ENCODE peak calls at places on chromosome 4, in six cellular contexts. One of them, this sample, is unnamed. For H3K4me1, the result is how much of the 10 kb centered on the place peaks cover.

GRCh38 chr4:53558981-53559620 is 32.2 kb downstream of the LNX1 start:
- DNase-seq in testis: no peak
- DNase-seq in stomach: no peak
- DNase-seq in A549: no peak
- DNase-seq in cardiac muscle cell: no peak
- DNase-seq in PC-3: peak
- DNase-seq in this sample: no peak

GRCh38 chr4:8830056-8830455 is 41.6 kb downstream of the HMX1 start:
- DNase-seq in testis: peak
- DNase-seq in stomach: peak
- DNase-seq in A549: no peak
- DNase-seq in cardiac muscle cell: no peak
- DNase-seq in PC-3: no peak
- DNase-seq in this sample: no peak

GRCh38 chr4:73257242-73257994 is 1.2 kb downstream of the ANKRD17 start:
- DNase-seq in testis: peak
- DNase-seq in stomach: peak
- DNase-seq in A549: peak
- DNase-seq in cardiac muscle cell: peak
- DNase-seq in PC-3: peak
- DNase-seq in this sample: peak

GRCh38 chr4:183618681-183619080 is 40.3 kb downstream of the RWDD4 start:
- DNase-seq in testis: peak
- DNase-seq in stomach: no peak
- DNase-seq in A549: no peak
- DNase-seq in cardiac muscle cell: no peak
- DNase-seq in PC-3: no peak
- DNase-seq in this sample: no peak

GRCh38 chr4:11743236-11743635 is 314.5 kb upstream of the HS3ST1 start:
- DNase-seq in testis: no peak
- DNase-seq in stomach: no peak
- DNase-seq in A549: no peak
- DNase-seq in cardiac muscle cell: no peak
- DNase-seq in PC-3: no peak
- DNase-seq in this sample: no peak

GRCh38 chr4:14368391-14368790 is 633.9 kb upstream of the CPEB2 start:
- DNase-seq in testis: no peak
- DNase-seq in stomach: no peak
- DNase-seq in A549: no peak
- DNase-seq in cardiac muscle cell: no peak
- DNase-seq in PC-3: no peak
- DNase-seq in this sample: no peak

GRCh38 chr4:138445098-138445497 is 202.9 kb upstream of the SLC7A11 start:
- DNase-seq in testis: no peak
- DNase-seq in stomach: no peak
- DNase-seq in A549: no peak
- DNase-seq in cardiac muscle cell: no peak
- DNase-seq in PC-3: no peak
- DNase-seq in this sample: no peak

GRCh38 chr4:168667397-168667796 is 170.5 kb downstream of the PALLD start:
- DNase-seq in testis: no peak
- DNase-seq in stomach: no peak
- DNase-seq in A549: no peak
- DNase-seq in cardiac muscle cell: no peak
- DNase-seq in PC-3: no peak
- DNase-seq in this sample: no peak

GRCh38 chr4:30553721-30554120 is 166.4 kb upstream of the PCDH7 start:
- DNase-seq in testis: no peak
- DNase-seq in stomach: no peak
- DNase-seq in A549: no peak
- DNase-seq in cardiac muscle cell: peak
- DNase-seq in PC-3: no peak
- DNase-seq in this sample: no peak

GRCh38 chr4:10571896-10572295 is 112.7 kb downstream of the CLNK start:
- DNase-seq in testis: no peak
- DNase-seq in stomach: no peak
- DNase-seq in A549: no peak
- DNase-seq in cardiac muscle cell: no peak
- DNase-seq in PC-3: no peak
- DNase-seq in this sample: no peak

GRCh38 chr4:16253127-16253960 is 27.1 kb upstream of the TAPT1 start:
- DNase-seq in testis: no peak
- DNase-seq in stomach: no peak
- DNase-seq in A549: peak
- DNase-seq in cardiac muscle cell: peak
- DNase-seq in PC-3: peak
- DNase-seq in this sample: no peak

GRCh38 chr4:74632634-74633033 is 161.7 kb downstream of the BTC start:
- DNase-seq in testis: peak
- DNase-seq in stomach: peak
- DNase-seq in A549: no peak
- DNase-seq in cardiac muscle cell: peak
- DNase-seq in PC-3: peak
- DNase-seq in this sample: peak

GRCh38 chr4:185256444-185256843 is 47.0 kb downstream of the SNX25 start:
- DNase-seq in testis: no peak
- DNase-seq in stomach: no peak
- DNase-seq in A549: no peak
- DNase-seq in cardiac muscle cell: peak
- DNase-seq in PC-3: peak
- DNase-seq in this sample: no peak

GRCh38 chr4:154616731-154617130 is 4.3 kb upstream of the FGG start:
- DNase-seq in testis: no peak
- DNase-seq in stomach: no peak
- DNase-seq in A549: no peak
- DNase-seq in cardiac muscle cell: no peak
- DNase-seq in PC-3: no peak
- DNase-seq in this sample: no peak

GRCh38 chr4:80535551-80535950 is 200.0 kb downstream of the CFAP299 start:
- DNase-seq in testis: no peak
- DNase-seq in stomach: no peak
- DNase-seq in A549: no peak
- DNase-seq in cardiac muscle cell: no peak
- DNase-seq in PC-3: peak
- DNase-seq in this sample: no peak

GRCh38 chr4:105140684-105141490 is 5.8 kb upstream of the TET2 start:
- DNase-seq in testis: peak
- DNase-seq in stomach: no peak
- DNase-seq in A549: peak
- DNase-seq in cardiac muscle cell: peak
- DNase-seq in PC-3: peak
- DNase-seq in this sample: peak

GRCh38 chr4:164997324-164997723 is 19.9 kb upstream of the TRIM61 start:
- DNase-seq in testis: no peak
- DNase-seq in stomach: no peak
- DNase-seq in A549: no peak
- DNase-seq in cardiac muscle cell: no peak
- DNase-seq in PC-3: peak
- DNase-seq in this sample: peak

GRCh38 chr4:69832326-69833030 is 27.5 kb downstream of the SULT1E1 start:
- DNase-seq in testis: no peak
- DNase-seq in stomach: peak
- DNase-seq in A549: no peak
- DNase-seq in cardiac muscle cell: no peak
- DNase-seq in PC-3: no peak
- DNase-seq in this sample: peak

GRCh38 chr4:2333916-2334644 is 72.2 kb upstream of the MXD4 start:
- DNase-seq in testis: no peak
- DNase-seq in stomach: no peak
- DNase-seq in A549: no peak
- DNase-seq in cardiac muscle cell: no peak
- DNase-seq in PC-3: no peak
- DNase-seq in this sample: peak

GRCh38 chr4:157992038-157992706 is 180.7 kb downstream of the GASK1B start:
- DNase-seq in testis: peak
- DNase-seq in stomach: no peak
- DNase-seq in A549: peak
- DNase-seq in cardiac muscle cell: peak
- DNase-seq in PC-3: peak
- DNase-seq in this sample: peak

GRCh38 chr4:31139767-31140166 is 419.6 kb downstream of the PCDH7 start:
- DNase-seq in testis: no peak
- DNase-seq in stomach: no peak
- DNase-seq in A549: no peak
- DNase-seq in cardiac muscle cell: no peak
- DNase-seq in PC-3: no peak
- DNase-seq in this sample: no peak

GRCh38 chr4:31370866-31371465 is 650.8 kb downstream of the PCDH7 start:
- DNase-seq in testis: peak
- DNase-seq in stomach: no peak
- DNase-seq in A549: peak
- DNase-seq in cardiac muscle cell: peak
- DNase-seq in PC-3: peak
- DNase-seq in this sample: no peak

GRCh38 chr4:48194986-48195773 is 61.1 kb upstream of the TXK start:
- DNase-seq in testis: no peak
- DNase-seq in stomach: no peak
- DNase-seq in A549: no peak
- DNase-seq in cardiac muscle cell: no peak
- DNase-seq in PC-3: no peak
- DNase-seq in this sample: no peak

GRCh38 chr4:8117278-8117682 is 41.3 kb downstream of the ABLIM2 start:
- DNase-seq in testis: peak
- DNase-seq in stomach: peak
- DNase-seq in A549: peak
- DNase-seq in cardiac muscle cell: peak
- DNase-seq in PC-3: peak
- DNase-seq in this sample: peak

GRCh38 chr4:120693817-120694216 is 228.7 kb downstream of the PRDM5 start:
- DNase-seq in testis: no peak
- DNase-seq in stomach: no peak
- DNase-seq in A549: no peak
- DNase-seq in cardiac muscle cell: no peak
- DNase-seq in PC-3: no peak
- DNase-seq in this sample: no peak

GRCh38 chr4:6469144-6469543 is 3.3 kb downstream of the PPP2R2C start:
- DNase-seq in testis: peak
- DNase-seq in stomach: no peak
- DNase-seq in A549: no peak
- DNase-seq in cardiac muscle cell: no peak
- DNase-seq in PC-3: no peak
- DNase-seq in this sample: no peak

GRCh38 chr4:57404463-57404862 is 294.3 kb upstream of the IGFBP7 start:
- DNase-seq in testis: no peak
- DNase-seq in stomach: no peak
- DNase-seq in A549: no peak
- DNase-seq in cardiac muscle cell: no peak
- DNase-seq in PC-3: no peak
- DNase-seq in this sample: no peak

GRCh38 chr4:8334786-8335460 is 65.4 kb downstream of the HTRA3 start:
- DNase-seq in testis: no peak
- DNase-seq in stomach: peak
- DNase-seq in A549: no peak
- DNase-seq in cardiac muscle cell: no peak
- DNase-seq in PC-3: no peak
- DNase-seq in this sample: no peak

GRCh38 chr4:85784348-85784747 is 309.4 kb downstream of the ARHGAP24 start:
- DNase-seq in testis: no peak
- DNase-seq in stomach: no peak
- DNase-seq in A549: no peak
- DNase-seq in cardiac muscle cell: peak
- DNase-seq in PC-3: no peak
- DNase-seq in this sample: no peak

GRCh38 chr4:85783483-85783882 is 308.5 kb downstream of the ARHGAP24 start:
- DNase-seq in testis: no peak
- DNase-seq in stomach: no peak
- DNase-seq in A549: no peak
- DNase-seq in cardiac muscle cell: peak
- DNase-seq in PC-3: peak
- DNase-seq in this sample: no peak

GRCh38 chr4:85787133-85787532 is 312.2 kb downstream of the ARHGAP24 start:
- DNase-seq in testis: no peak
- DNase-seq in stomach: no peak
- DNase-seq in A549: no peak
- DNase-seq in cardiac muscle cell: peak
- DNase-seq in PC-3: peak
- DNase-seq in this sample: no peak

GRCh38 chr4:85783900-85784299 is 308.9 kb downstream of the ARHGAP24 start:
- DNase-seq in testis: no peak
- DNase-seq in stomach: no peak
- DNase-seq in A549: no peak
- DNase-seq in cardiac muscle cell: no peak
- DNase-seq in PC-3: no peak
- DNase-seq in this sample: no peak

DNA sequence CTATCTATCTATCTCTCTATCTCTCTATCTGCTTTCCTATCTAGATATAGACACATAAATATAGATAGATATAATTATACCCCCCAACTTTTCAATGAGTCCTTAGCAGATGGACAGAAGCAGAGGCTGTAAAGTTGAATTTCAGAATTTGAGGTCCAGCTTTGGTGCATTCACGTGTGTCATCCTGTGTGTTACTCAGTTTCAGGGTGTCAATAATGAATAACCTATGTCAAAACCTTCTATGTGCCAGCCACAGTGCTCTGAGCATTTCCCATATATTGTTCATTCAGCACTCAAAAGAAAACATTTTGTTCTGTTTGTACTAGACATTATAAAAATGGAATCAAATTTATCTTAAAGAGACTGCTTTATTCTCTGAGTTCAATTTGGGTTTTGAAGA is 310.0 kb downstream of the ARHGAP24 start:
- DNase-seq in testis: no peak
- DNase-seq in stomach: no peak
- DNase-seq in A549: no peak
- DNase-seq in cardiac muscle cell: no peak
- DNase-seq in PC-3: no peak
- DNase-seq in this sample: no peak
- H3K4me1 ChIP-seq in testis: under half
- H3K4me1 ChIP-seq in stomach: under half
- H3K4me1 ChIP-seq in A549: under half
- H3K4me1 ChIP-seq in cardiac muscle cell: under half
- H3K4me1 ChIP-seq in PC-3: half or more
- H3K4me1 ChIP-seq in this sample: under half

GRCh38 chr4:87057835-87058234 is 123.0 kb downstream of the AFF1 start:
- DNase-seq in testis: no peak
- DNase-seq in stomach: no peak
- DNase-seq in A549: no peak
- DNase-seq in cardiac muscle cell: peak
- DNase-seq in PC-3: peak
- DNase-seq in this sample: no peak
- H3K4me1 ChIP-seq in testis: under half
- H3K4me1 ChIP-seq in stomach: under half
- H3K4me1 ChIP-seq in A549: under half
- H3K4me1 ChIP-seq in cardiac muscle cell: under half
- H3K4me1 ChIP-seq in PC-3: half or more
- H3K4me1 ChIP-seq in this sample: under half

GRCh38 chr4:140250989-140251552 is 97.1 kb upstream of the MAML3 start:
- DNase-seq in testis: no peak
- DNase-seq in stomach: no peak
- DNase-seq in A549: no peak
- DNase-seq in cardiac muscle cell: no peak
- DNase-seq in PC-3: no peak
- DNase-seq in this sample: no peak
- H3K4me1 ChIP-seq in testis: under half
- H3K4me1 ChIP-seq in stomach: under half
- H3K4me1 ChIP-seq in A549: half or more
- H3K4me1 ChIP-seq in cardiac muscle cell: under half
- H3K4me1 ChIP-seq in PC-3: under half
- H3K4me1 ChIP-seq in this sample: under half

GRCh38 chr4:139851639-139852038 is 186.0 kb downstream of the MGST2 start:
- DNase-seq in testis: no peak
- DNase-seq in stomach: no peak
- DNase-seq in A549: no peak
- DNase-seq in cardiac muscle cell: no peak
- DNase-seq in PC-3: no peak
- DNase-seq in this sample: no peak
- H3K4me1 ChIP-seq in testis: under half
- H3K4me1 ChIP-seq in stomach: under half
- H3K4me1 ChIP-seq in A549: under half
- H3K4me1 ChIP-seq in cardiac muscle cell: under half
- H3K4me1 ChIP-seq in PC-3: under half
- H3K4me1 ChIP-seq in this sample: under half